ENCODE peak calls at places on chromosomes 13 and 19, in ten cellular contexts. A, C, G, D, H, K, O, V, L and J are unnamed samples.

GRCh38 chr19:42540071-42540553 is 11.8 kb upstream of the CEACAM1 start:
- DNase-seq in G (no peak), L (no peak), K (no peak), H (no peak), A (peak), D (peak), C (no peak), O (no peak), V (no peak), J (no peak)

GRCh38 chr13:33383724-33384577 is 98.4 kb upstream of the STARD13 start:
- DNase-seq in L (no peak), G (no peak), V (no peak), H (no peak), O (no peak), A (no peak), C (no peak), D (no peak), K (no peak), J (no peak)

GRCh38 chr13:41746259-41746658 is 214.7 kb downstream of the VWA8 start:
- DNase-seq in K (peak), O (no peak), D (no peak), H (no peak), L (no peak), V (no peak), G (peak), C (no peak), A (no peak), J (no peak)

GRCh38 chr19:1264801-1265610 is 4.1 kb upstream of the CIRBP start:
- DNase-seq in A (peak), D (no peak), C (peak), K (peak), O (no peak), L (peak), H (peak), V (peak), G (peak), J (no peak)

GRCh38 chr19:14762111-14762510 is 16.2 kb downstream of the ADGRE2 start:
- DNase-seq in K (no peak), H (no peak), A (no peak), V (no peak), O (no peak), C (no peak), L (no peak), D (no peak), G (no peak), J (no peak)

GRCh38 chr19:52735734-52736133 is 890 bp upstream of the ZNF611 start:
- DNase-seq in L (peak), V (no peak), A (peak), C (peak), G (peak), H (peak), O (no peak), D (no peak), K (no peak), J (peak)

GRCh38 chr19:19463348-19464117 is 51.8 kb downstream of the TSSK6 start:
- DNase-seq in D (no peak), O (no peak), H (no peak), L (peak), A (peak), G (peak), V (no peak), C (no peak), K (no peak), J (no peak)

GRCh38 chr13:31245974-31246373 is 46.2 kb downstream of the B3GLCT start:
- DNase-seq in H (no peak), L (no peak), A (no peak), O (no peak), C (no peak), D (no peak), V (no peak), K (no peak), G (no peak), J (no peak)

GRCh38 chr13:75702476-75702875 is 66.3 kb downstream of the LMO7 start:
- DNase-seq in V (peak), C (no peak), L (no peak), K (no peak), D (no peak), G (no peak), H (no peak), O (no peak), A (no peak), J (no peak)

GRCh38 chr13:110726726-110727125 is 13.2 kb downstream of the ING1 start:
- DNase-seq in O (peak), H (no peak), K (no peak), D (peak), G (no peak), L (no peak), A (no peak), V (peak), C (no peak), J (no peak)

GRCh38 chr19:811007-811434 is 10.7 kb downstream of the PLPPR3 start:
- DNase-seq in G (no peak), C (no peak), L (no peak), H (no peak), K (no peak), A (peak), O (no peak), V (peak), D (no peak), J (no peak)

GRCh38 chr13:66689628-66690027 is 540.5 kb downstream of the PCDH9 start:
- DNase-seq in K (no peak), V (no peak), A (no peak), D (no peak), H (peak), L (no peak), G (peak), C (no peak), O (no peak), J (peak)

GRCh38 chr13:41785402-41786142 is 175.3 kb downstream of the VWA8 start:
- DNase-seq in K (no peak), O (no peak), V (no peak), A (no peak), D (no peak), L (no peak), C (no peak), G (no peak), H (no peak), J (no peak)

GRCh38 chr13:31968473-31968872 is 63.1 kb upstream of the FRY start:
- DNase-seq in G (peak), O (no peak), H (peak), D (no peak), L (no peak), V (peak), A (peak), C (no peak), K (no peak), J (no peak)

GRCh38 chr13:108787709-108788394 is 158.4 kb downstream of the MYO16 start:
- DNase-seq in C (no peak), H (no peak), G (no peak), L (no peak), O (no peak), V (no peak), D (no peak), A (no peak), K (no peak), J (no peak)